ENCODE peak calls at places on chromosomes 4 and X, in ten cellular contexts. One of them, this sample, is unnamed.

GRCh38 chrX:94977986-94978385 is 1304.0 kb downstream of the FAM133A start:
- DNase-seq in upper lobe of left lung: no peak
- DNase-seq in A549: no peak
- DNase-seq in IMR-90: no peak
- DNase-seq in thyroid gland: peak; percentile 53
- DNase-seq in transverse colon: no peak
- DNase-seq in ovary: no peak
- DNase-seq in body of pancreas: no peak
- DNase-seq in heart left ventricle: no peak
- DNase-seq in esophagus muscularis mucosa: no peak
- DNase-seq in this sample: no peak

GRCh38 chr4:73822389-73822788 is 14.1 kb upstream of the CXCL6 start:
- DNase-seq in heart left ventricle: no peak
- DNase-seq in IMR-90: no peak
- DNase-seq in A549: no peak
- DNase-seq in ovary: no peak
- DNase-seq in thyroid gland: no peak
- DNase-seq in esophagus muscularis mucosa: no peak
- DNase-seq in body of pancreas: no peak
- DNase-seq in transverse colon: no peak
- DNase-seq in upper lobe of left lung: no peak
- DNase-seq in this sample: no peak

GRCh38 chr4:121711263-121712000 is 14.7 kb upstream of the ANXA5 start:
- DNase-seq in IMR-90: peak; percentile 97
- DNase-seq in thyroid gland: peak; percentile 59
- DNase-seq in transverse colon: peak; percentile 73
- DNase-seq in heart left ventricle: peak; percentile 86
- DNase-seq in body of pancreas: peak; percentile 76
- DNase-seq in esophagus muscularis mucosa: peak; percentile 94
- DNase-seq in upper lobe of left lung: peak; percentile 89
- DNase-seq in ovary: peak; percentile 90
- DNase-seq in A549: peak; percentile 65
- DNase-seq in this sample: peak; percentile 86

GRCh38 chr4:56271121-56271520 is 116.2 kb downstream of the AASDH start:
- DNase-seq in A549: no peak
- DNase-seq in transverse colon: no peak
- DNase-seq in thyroid gland: no peak
- DNase-seq in esophagus muscularis mucosa: no peak
- DNase-seq in ovary: no peak
- DNase-seq in IMR-90: no peak
- DNase-seq in upper lobe of left lung: no peak
- DNase-seq in body of pancreas: no peak
- DNase-seq in heart left ventricle: no peak
- DNase-seq in this sample: no peak

GRCh38 chrX:363621-364375 is 22.9 kb downstream of the PPP2R3B start:
- DNase-seq in thyroid gland: no peak
- DNase-seq in transverse colon: no peak
- DNase-seq in ovary: no peak
- DNase-seq in heart left ventricle: no peak
- DNase-seq in IMR-90: no peak
- DNase-seq in upper lobe of left lung: peak; percentile 40
- DNase-seq in esophagus muscularis mucosa: no peak
- DNase-seq in A549: no peak
- DNase-seq in body of pancreas: no peak
- DNase-seq in this sample: no peak

GRCh38 chr4:99723555-99724450 is 66.2 kb upstream of the C4orf54 start:
- DNase-seq in ovary: peak; percentile 66
- DNase-seq in A549: peak; percentile 38
- DNase-seq in esophagus muscularis mucosa: no peak
- DNase-seq in heart left ventricle: peak; percentile 59
- DNase-seq in thyroid gland: peak; percentile 91
- DNase-seq in IMR-90: peak; percentile 88
- DNase-seq in transverse colon: peak; percentile 76
- DNase-seq in upper lobe of left lung: no peak
- DNase-seq in body of pancreas: peak; percentile 87
- DNase-seq in this sample: peak; percentile 68

GRCh38 chr4:72194046-72194445 is 162.2 kb downstream of the NPFFR2 start:
- DNase-seq in heart left ventricle: no peak
- DNase-seq in esophagus muscularis mucosa: no peak
- DNase-seq in upper lobe of left lung: no peak
- DNase-seq in IMR-90: no peak
- DNase-seq in thyroid gland: no peak
- DNase-seq in transverse colon: no peak
- DNase-seq in body of pancreas: no peak
- DNase-seq in A549: no peak
- DNase-seq in ovary: no peak
- DNase-seq in this sample: no peak

GRCh38 chr4:24995346-24995745 is 35.4 kb downstream of the LGI2 start:
- DNase-seq in A549: no peak
- DNase-seq in transverse colon: no peak
- DNase-seq in body of pancreas: no peak
- DNase-seq in upper lobe of left lung: no peak
- DNase-seq in thyroid gland: peak; percentile 37
- DNase-seq in heart left ventricle: no peak
- DNase-seq in ovary: no peak
- DNase-seq in esophagus muscularis mucosa: no peak
- DNase-seq in IMR-90: no peak
- DNase-seq in this sample: no peak

GRCh38 chr4:61805979-61806378 is 605.9 kb downstream of the ADGRL3 start:
- DNase-seq in ovary: no peak
- DNase-seq in body of pancreas: no peak
- DNase-seq in esophagus muscularis mucosa: no peak
- DNase-seq in upper lobe of left lung: no peak
- DNase-seq in thyroid gland: no peak
- DNase-seq in IMR-90: no peak
- DNase-seq in heart left ventricle: no peak
- DNase-seq in transverse colon: no peak
- DNase-seq in A549: no peak
- DNase-seq in this sample: no peak

GRCh38 chr4:123699823-123700822 is 303.5 kb downstream of the SPRY1 start:
- DNase-seq in body of pancreas: no peak
- DNase-seq in thyroid gland: no peak
- DNase-seq in heart left ventricle: no peak
- DNase-seq in transverse colon: no peak
- DNase-seq in ovary: no peak
- DNase-seq in IMR-90: peak; percentile 93
- DNase-seq in A549: no peak
- DNase-seq in upper lobe of left lung: no peak
- DNase-seq in esophagus muscularis mucosa: no peak
- DNase-seq in this sample: peak; percentile 32

GRCh38 chrX:146278381-146278780 is 460.8 kb downstream of the SLITRK2 start:
- DNase-seq in IMR-90: no peak
- DNase-seq in ovary: no peak
- DNase-seq in esophagus muscularis mucosa: no peak
- DNase-seq in upper lobe of left lung: no peak
- DNase-seq in transverse colon: no peak
- DNase-seq in thyroid gland: no peak
- DNase-seq in heart left ventricle: no peak
- DNase-seq in A549: no peak
- DNase-seq in body of pancreas: peak; percentile 2
- DNase-seq in this sample: peak; percentile 21

GRCh38 chr4:10696253-10696652 is 11.7 kb upstream of the CLNK start:
- DNase-seq in IMR-90: no peak
- DNase-seq in thyroid gland: no peak
- DNase-seq in upper lobe of left lung: no peak
- DNase-seq in transverse colon: no peak
- DNase-seq in ovary: no peak
- DNase-seq in body of pancreas: no peak
- DNase-seq in heart left ventricle: no peak
- DNase-seq in esophagus muscularis mucosa: no peak
- DNase-seq in A549: no peak
- DNase-seq in this sample: no peak

GRCh38 chr4:113574636-113575103 is 186.9 kb downstream of the CAMK2D start:
- DNase-seq in heart left ventricle: no peak
- DNase-seq in transverse colon: no peak
- DNase-seq in upper lobe of left lung: no peak
- DNase-seq in IMR-90: peak; percentile 80
- DNase-seq in A549: no peak
- DNase-seq in thyroid gland: no peak
- DNase-seq in esophagus muscularis mucosa: no peak
- DNase-seq in body of pancreas: no peak
- DNase-seq in ovary: no peak
- DNase-seq in this sample: no peak

GRCh38 chr4:113572620-113573019 is 188.9 kb downstream of the CAMK2D start:
- DNase-seq in upper lobe of left lung: no peak
- DNase-seq in transverse colon: no peak
- DNase-seq in esophagus muscularis mucosa: no peak
- DNase-seq in ovary: no peak
- DNase-seq in IMR-90: no peak
- DNase-seq in heart left ventricle: no peak
- DNase-seq in thyroid gland: no peak
- DNase-seq in A549: no peak
- DNase-seq in body of pancreas: no peak
- DNase-seq in this sample: no peak

GRCh38 chr4:113576947-113577678 is 184.4 kb downstream of the CAMK2D start:
- DNase-seq in IMR-90: no peak
- DNase-seq in A549: no peak
- DNase-seq in upper lobe of left lung: no peak
- DNase-seq in transverse colon: no peak
- DNase-seq in body of pancreas: no peak
- DNase-seq in esophagus muscularis mucosa: no peak
- DNase-seq in ovary: no peak
- DNase-seq in thyroid gland: no peak
- DNase-seq in heart left ventricle: no peak
- DNase-seq in this sample: no peak

GRCh38 chr4:113579360-113579759 is 182.2 kb downstream of the CAMK2D start:
- DNase-seq in thyroid gland: no peak
- DNase-seq in A549: no peak
- DNase-seq in IMR-90: no peak
- DNase-seq in heart left ventricle: no peak
- DNase-seq in esophagus muscularis mucosa: no peak
- DNase-seq in upper lobe of left lung: no peak
- DNase-seq in transverse colon: no peak
- DNase-seq in body of pancreas: no peak
- DNase-seq in ovary: no peak
- DNase-seq in this sample: no peak

GRCh38 chr4:113575391-113575790 is 186.1 kb downstream of the CAMK2D start:
- DNase-seq in transverse colon: no peak
- DNase-seq in heart left ventricle: no peak
- DNase-seq in body of pancreas: no peak
- DNase-seq in esophagus muscularis mucosa: no peak
- DNase-seq in upper lobe of left lung: no peak
- DNase-seq in IMR-90: peak; percentile 60
- DNase-seq in ovary: no peak
- DNase-seq in thyroid gland: peak; percentile 8
- DNase-seq in A549: no peak
- DNase-seq in this sample: no peak
- TF ChIP-seq CTCF in transverse colon: no peak
- TF ChIP-seq CTCF in heart left ventricle: no peak
- TF ChIP-seq CTCF in body of pancreas: no peak
- TF ChIP-seq CTCF in esophagus muscularis mucosa: no peak
- TF ChIP-seq CTCF in upper lobe of left lung: no peak
- TF ChIP-seq CTCF in IMR-90: no peak
- TF ChIP-seq CTCF in ovary: no peak
- TF ChIP-seq CTCF in thyroid gland: no peak
- TF ChIP-seq CTCF in A549: no peak
- TF ChIP-seq CTCF in this sample: no peak

GRCh38 chr4:91631335-91631734 is 672.4 kb upstream of the GRID2 start:
- DNase-seq in A549: no peak
- DNase-seq in transverse colon: no peak
- DNase-seq in IMR-90: no peak
- DNase-seq in upper lobe of left lung: no peak
- DNase-seq in thyroid gland: no peak
- DNase-seq in esophagus muscularis mucosa: no peak
- DNase-seq in body of pancreas: no peak
- DNase-seq in heart left ventricle: no peak
- DNase-seq in ovary: no peak
- DNase-seq in this sample: no peak
- H3K27ac ChIP-seq in A549: no peak overlapping the region
- H3K27ac ChIP-seq in transverse colon: no peak overlapping the region
- H3K27ac ChIP-seq in IMR-90: no peak overlapping the region
- H3K27ac ChIP-seq in upper lobe of left lung: no peak overlapping the region
- H3K27ac ChIP-seq in thyroid gland: no peak overlapping the region
- H3K27ac ChIP-seq in esophagus muscularis mucosa: no peak overlapping the region
- H3K27ac ChIP-seq in body of pancreas: no peak overlapping the region
- H3K27ac ChIP-seq in heart left ventricle: no peak overlapping the region
- H3K27ac ChIP-seq in ovary: no peak overlapping the region
- H3K27ac ChIP-seq in this sample: no peak overlapping the region

DNA sequence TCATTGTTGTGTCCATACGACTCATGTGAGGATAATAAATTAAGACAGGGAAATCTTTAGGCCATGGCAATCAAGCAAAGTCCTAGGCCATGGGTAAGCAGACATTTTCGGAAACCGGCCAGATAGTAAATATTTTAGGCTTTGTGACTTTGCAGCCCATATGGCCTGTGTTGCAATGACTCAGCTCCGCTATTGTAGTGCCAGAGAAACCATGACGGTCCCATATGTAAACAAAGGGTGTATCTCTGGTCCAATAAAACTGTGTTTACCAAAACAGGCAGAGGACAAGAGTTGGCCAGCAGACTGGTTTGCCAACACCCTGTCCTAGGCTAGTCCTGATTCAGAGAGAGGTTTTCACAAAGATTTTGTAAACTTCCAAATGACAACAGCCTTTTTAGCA is 5.0 kb downstream of the FAM114A1 start:
- DNase-seq in upper lobe of left lung: no peak
- DNase-seq in esophagus muscularis mucosa: no peak
- DNase-seq in transverse colon: peak; percentile 50
- DNase-seq in A549: no peak
- DNase-seq in IMR-90: peak; percentile 77
- DNase-seq in heart left ventricle: no peak
- DNase-seq in body of pancreas: peak; percentile 63
- DNase-seq in thyroid gland: no peak
- DNase-seq in ovary: no peak
- DNase-seq in this sample: no peak
- TF ChIP-seq POLR2A in upper lobe of left lung: no peak
- TF ChIP-seq POLR2A in esophagus muscularis mucosa: no peak
- TF ChIP-seq POLR2A in transverse colon: no peak
- TF ChIP-seq POLR2A in A549: no peak
- TF ChIP-seq POLR2A in IMR-90: no peak
- TF ChIP-seq POLR2A in heart left ventricle: no peak
- TF ChIP-seq POLR2A in body of pancreas: no peak
- TF ChIP-seq POLR2A in thyroid gland: no peak
- TF ChIP-seq POLR2A in ovary: no peak
- TF ChIP-seq POLR2A in this sample: no peak

DNA sequence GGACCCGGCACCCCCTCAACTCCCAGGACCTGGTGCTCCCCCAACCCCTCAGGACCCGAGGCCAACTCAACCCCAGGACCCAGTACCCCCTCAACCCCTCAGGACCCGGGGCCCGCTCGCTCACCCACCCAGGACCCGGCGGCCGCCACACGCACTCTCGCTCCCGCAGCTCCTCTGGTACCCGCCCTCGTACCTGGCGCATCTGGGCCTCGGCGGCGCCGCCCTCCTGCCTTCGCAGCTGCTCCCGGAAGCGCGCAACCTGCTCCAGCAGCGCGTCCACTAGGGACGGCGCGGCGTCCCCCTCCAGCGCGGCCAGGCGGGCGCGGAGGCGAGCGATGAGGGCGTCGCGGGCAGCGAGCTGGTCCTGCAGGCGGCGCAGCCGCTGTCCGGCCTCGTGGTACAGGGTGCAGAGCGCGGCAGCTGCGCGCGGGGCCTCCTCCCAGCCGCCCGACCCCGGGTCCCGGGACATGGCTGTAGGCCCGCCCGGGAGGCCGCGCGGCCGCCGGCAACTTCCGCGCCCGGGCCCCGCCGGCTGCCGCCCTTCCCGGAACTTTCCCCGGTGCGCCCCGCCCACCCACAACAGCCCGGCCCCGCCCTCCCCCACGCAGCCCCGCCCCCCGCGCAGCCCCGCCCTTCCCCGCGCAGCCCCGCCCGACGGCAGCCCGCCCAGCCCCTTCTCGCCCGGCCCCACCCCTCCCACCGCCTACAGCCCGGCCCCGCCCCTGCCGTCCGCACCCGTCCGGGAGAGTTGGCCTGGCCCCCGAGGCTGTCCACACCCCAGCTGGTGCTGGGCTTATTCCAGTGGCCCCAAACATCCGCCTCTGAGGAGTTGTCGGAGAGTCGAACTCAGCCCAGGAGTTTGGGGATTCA is at the start of gene TNIP2:
- DNase-seq in IMR-90: peak; percentile 73
- DNase-seq in heart left ventricle: peak; percentile 90
- DNase-seq in transverse colon: peak; percentile 92
- DNase-seq in thyroid gland: peak; percentile 77
- DNase-seq in A549: peak; percentile 70
- DNase-seq in ovary: peak; percentile 92
- DNase-seq in upper lobe of left lung: peak; percentile 96
- DNase-seq in esophagus muscularis mucosa: peak; percentile 97
- DNase-seq in body of pancreas: peak; percentile 87
- DNase-seq in this sample: peak; percentile 88
- TF ChIP-seq CTCF in IMR-90: peak; percentile 46
- TF ChIP-seq CTCF in heart left ventricle: no peak
- TF ChIP-seq CTCF in transverse colon: peak; percentile 27
- TF ChIP-seq CTCF in thyroid gland: no peak
- TF ChIP-seq CTCF in A549: no peak
- TF ChIP-seq CTCF in ovary: peak; percentile 66
- TF ChIP-seq CTCF in upper lobe of left lung: no peak
- TF ChIP-seq CTCF in esophagus muscularis mucosa: peak; percentile 43
- TF ChIP-seq CTCF in body of pancreas: peak; percentile 31
- TF ChIP-seq CTCF in this sample: no peak